ENCODE peak calls at places on chromosomes 4 and X, in four cellular contexts. I is cardiac muscle cell, N is fibroblast of lung, E is GM23338. Y is an unnamed sample.

GRCh38 chr4:187167126-187167525 is 443.5 kb upstream of the FAT1 start:
- DNase-seq in I (no peak), N (no peak), E (no peak), Y (no peak)

GRCh38 chr4:177097291-177097690 is 212.4 kb upstream of the NEIL3 start:
- DNase-seq in I (no peak), N (no peak), E (no peak), Y (no peak)

GRCh38 chrX:104134583-104135261 is 22.1 kb downstream of the SLC25A53 start:
- DNase-seq in I (no peak), N (no peak), E (no peak), Y (no peak)

GRCh38 chr4:95045429-95045828 is 287.7 kb downstream of the BMPR1B start:
- DNase-seq in I (peak), N (peak), E (no peak), Y (no peak)

GRCh38 chr4:95672811-95673210 is 124.0 kb upstream of the UNC5C start:
- DNase-seq in I (no peak), N (no peak), E (no peak), Y (no peak)

GRCh38 chr4:87853108-87853507 is 20.3 kb downstream of the MEPE start:
- DNase-seq in I (peak), N (peak), E (peak), Y (no peak)

GRCh38 chr4:90234916-90235547 is 107.8 kb downstream of the CCSER1 start:
- DNase-seq in I (no peak), N (no peak), E (no peak), Y (no peak)

GRCh38 chrX:154717824-154718223 is 33.1 kb downstream of the GAB3 start:
- DNase-seq in I (peak), N (peak), E (no peak), Y (no peak)

GRCh38 chr4:139171878-139172691 is 4.9 kb downstream of the ELF2 start:
- DNase-seq in I (peak), N (peak), E (peak), Y (no peak)

GRCh38 chr4:38743866-38744265 is 38.9 kb downstream of the TLR10 start:
- DNase-seq in I (peak), N (no peak), E (no peak), Y (no peak)

GRCh38 chr4:7128651-7129050 is 60.8 kb upstream of the GRPEL1 start:
- DNase-seq in I (no peak), N (no peak), E (no peak), Y (no peak)

GRCh38 chr4:1471443-1472147 is 65.4 kb upstream of the NKX1-1 start:
- DNase-seq in I (no peak), N (no peak), E (no peak), Y (no peak)

GRCh38 chr4:162685401-162685800 is 481.3 kb downstream of the NAF1 start:
- DNase-seq in I (no peak), N (no peak), E (no peak), Y (no peak)

GRCh38 chr4:162681212-162681611 is 485.5 kb downstream of the NAF1 start:
- DNase-seq in I (no peak), N (no peak), E (no peak), Y (no peak)

GRCh38 chr4:162682651-162683050 is 484.0 kb downstream of the NAF1 start:
- DNase-seq in I (no peak), N (peak), E (no peak), Y (no peak)

GRCh38 chr4:162684371-162684700 is 482.4 kb downstream of the NAF1 start:
- DNase-seq in I (no peak), N (no peak), E (no peak), Y (no peak)

DNA sequence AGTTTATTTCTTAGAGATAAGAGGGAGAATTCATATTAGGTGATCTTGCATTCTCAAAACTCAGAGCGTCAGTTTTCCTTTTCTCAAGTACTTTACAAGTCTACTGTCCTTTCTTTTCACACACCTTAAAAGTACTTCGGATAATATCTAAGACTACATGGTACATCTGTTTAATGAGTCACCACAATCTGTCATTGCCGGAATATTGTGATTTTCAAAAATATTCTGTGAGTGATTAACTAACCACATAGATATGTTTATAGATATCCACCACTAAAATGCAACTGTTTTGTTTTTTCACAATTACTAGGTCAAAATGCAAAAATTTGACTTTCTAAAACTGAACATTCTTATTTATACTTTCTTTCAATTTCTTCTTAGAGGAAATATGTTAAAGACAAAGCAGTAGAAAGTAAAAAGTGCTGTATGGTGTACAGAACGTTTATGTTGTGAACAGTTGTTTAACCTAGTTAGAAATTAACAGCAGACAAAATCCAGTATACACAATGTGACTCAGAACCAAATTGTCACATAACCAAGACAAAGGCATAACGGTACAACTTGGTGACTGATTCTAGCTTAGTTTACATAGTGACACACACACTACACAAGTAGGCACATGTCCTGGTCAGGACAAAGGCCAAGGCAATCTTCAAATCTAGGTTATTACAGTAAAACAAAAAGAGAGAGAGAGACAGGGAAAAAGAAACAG is 482.9 kb downstream of the NAF1 start:
- DNase-seq in I (no peak), N (peak), E (no peak), Y (no peak)
- H3K27ac ChIP-seq in I (no peak), N (no peak), E (no peak), Y (no peak)

GRCh38 chrX:10016516-10017132 is 49.5 kb downstream of the CLDN34 start:
- DNase-seq in I (no peak), N (no peak), E (no peak), Y (no peak)
- H3K27ac ChIP-seq in I (peak), N (peak), E (peak), Y (peak)

GRCh38 chr4:20192754-20193521 is 58.8 kb upstream of the SLIT2 start:
- DNase-seq in I (peak), N (peak), E (no peak), Y (no peak)
- H3K27ac ChIP-seq in I (no peak), N (peak), E (no peak), Y (no peak)

GRCh38 chr4:102759835-102760644 is 728 bp downstream of the MANBA start:
- DNase-seq in I (peak), N (peak), E (peak), Y (no peak)
- H3K27ac ChIP-seq in I (peak), N (peak), E (no peak), Y (peak)

GRCh38 chr4:183163135-183163534 is 64.1 kb downstream of the WWC2 start:
- DNase-seq in I (no peak), N (no peak), E (no peak), Y (no peak)

GRCh38 chr4:183161630-183162029 is 62.6 kb downstream of the WWC2 start:
- DNase-seq in I (no peak), N (no peak), E (no peak), Y (no peak)

GRCh38 chr4:183170894-183171293 is 71.8 kb downstream of the WWC2 start:
- DNase-seq in I (no peak), N (no peak), E (no peak), Y (no peak)

GRCh38 chr4:183164963-183165362 is 65.9 kb downstream of the WWC2 start:
- DNase-seq in I (peak), N (peak), E (no peak), Y (no peak)

DNA sequence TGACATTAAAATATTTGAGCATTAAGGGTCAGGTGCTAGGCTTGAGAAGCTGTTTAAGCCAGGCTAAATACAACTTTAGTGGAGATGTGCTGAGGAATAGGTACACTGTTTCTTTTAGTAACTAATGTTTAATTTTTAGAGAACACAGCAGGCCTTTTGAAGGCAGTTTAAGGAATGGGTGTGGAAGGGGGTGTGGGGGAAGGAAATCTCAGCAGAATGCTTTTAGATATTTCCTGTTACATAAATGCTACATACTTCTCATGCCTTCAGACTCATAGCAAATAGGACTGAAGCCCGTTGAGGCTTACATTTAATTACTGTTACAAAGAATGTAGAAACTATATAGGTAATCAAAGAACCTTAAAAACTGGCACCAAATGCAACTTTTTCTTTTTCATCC is 66.3 kb downstream of the WWC2 start:
- DNase-seq in I (peak), N (peak), E (no peak), Y (no peak)
- H3K27ac ChIP-seq in I (peak), N (no peak), E (peak), Y (peak)

GRCh38 chr4:84499065-84499982 is at the start of gene NKX6-1:
- DNase-seq in I (peak), N (peak), E (peak), Y (no peak)
- H3K27ac ChIP-seq in I (no peak), N (no peak), E (no peak), Y (no peak)

GRCh38 chr4:48016141-48017107 is at the start of the genes CNGA1 and NIPAL1:
- DNase-seq in I (peak), N (peak), E (peak), Y (peak)
- H3K27ac ChIP-seq in I (peak), N (no peak), E (peak), Y (no peak)

DNA sequence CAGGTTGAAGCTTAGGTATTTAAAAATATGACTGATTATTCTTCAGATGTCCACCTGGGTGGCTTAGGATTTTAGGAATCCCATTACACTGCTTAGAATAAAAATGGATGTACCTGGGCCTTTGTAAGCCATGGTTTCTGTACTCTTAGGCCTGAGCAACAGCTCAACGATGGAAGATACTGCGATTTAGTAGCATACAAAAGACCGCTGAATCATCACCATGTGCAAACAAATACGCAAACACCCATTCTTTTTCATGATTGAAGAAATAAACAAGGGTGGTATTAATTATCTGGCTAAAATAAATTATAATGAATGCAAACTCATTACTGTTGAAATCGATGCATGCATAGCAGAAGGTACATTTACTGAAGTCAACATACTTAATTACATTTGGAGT is 188.9 kb downstream of the ZNF330 start:
- DNase-seq in I (no peak), N (no peak), E (no peak), Y (no peak)
- H3K27ac ChIP-seq in I (no peak), N (no peak), E (no peak), Y (no peak)

GRCh38 chr4:185592845-185593488 is 57.7 kb upstream of the PDLIM3 start:
- DNase-seq in I (peak), N (no peak), E (peak), Y (no peak)
- H3K27ac ChIP-seq in I (peak), N (no peak), E (no peak), Y (peak)

GRCh38 chr4:128241981-128242380 is 45.6 kb downstream of the PGRMC2 start:
- DNase-seq in I (no peak), N (no peak), E (no peak), Y (no peak)

GRCh38 chr4:128241019-128241418 is 46.6 kb downstream of the PGRMC2 start:
- DNase-seq in I (no peak), N (no peak), E (no peak), Y (no peak)

GRCh38 chr4:128244379-128244778 is 43.2 kb downstream of the PGRMC2 start:
- DNase-seq in I (no peak), N (peak), E (no peak), Y (no peak)

GRCh38 chr4:128242601-128243000 is 45.0 kb downstream of the PGRMC2 start:
- DNase-seq in I (no peak), N (no peak), E (no peak), Y (no peak)

DNA sequence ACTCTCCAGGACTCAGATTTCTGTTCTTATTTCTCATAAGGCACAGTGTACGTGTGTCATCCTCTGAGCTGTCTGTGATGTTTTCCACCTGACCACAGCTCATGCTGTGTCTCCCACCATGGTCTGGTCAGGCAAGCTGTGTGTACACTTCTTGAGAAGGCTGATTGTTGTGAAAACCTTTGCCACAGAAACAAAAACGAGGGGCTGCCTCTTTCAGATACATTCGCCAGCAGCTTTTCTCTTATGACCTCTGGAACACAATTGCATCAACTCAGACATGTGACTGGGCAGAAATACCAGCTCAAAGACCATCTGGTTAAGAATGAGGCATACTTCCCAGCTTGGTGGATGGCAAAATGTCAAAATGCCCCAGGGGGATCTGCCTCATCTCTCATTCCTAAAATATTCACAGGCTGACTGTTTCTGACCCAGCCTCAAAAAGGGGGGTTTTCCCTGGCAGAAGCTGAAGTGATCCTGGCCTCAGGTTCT is 46.1 kb downstream of the PGRMC2 start:
- DNase-seq in I (peak), N (peak), E (no peak), Y (no peak)
- H3K27ac ChIP-seq in I (no peak), N (peak), E (no peak), Y (no peak)